ENCODE peak calls at places on chromosomes 13 and 19, in four cellular contexts. F is HepG2, H is GM12878, L is K562. X is an unnamed sample.

GRCh38 chr19:52896431-52897148 is 845 bp downstream of the ZNF320 start:
- DNase-seq in F (no peak), H (no peak), L (peak), X (peak)

GRCh38 chr13:30194906-30195305 is 112.4 kb downstream of the KATNAL1 start:
- DNase-seq in F (no peak), H (no peak), L (no peak), X (no peak)

GRCh38 chr19:51573331-51573730 is 2.2 kb downstream of the ZNF175 start:
- DNase-seq in F (no peak), H (no peak), L (no peak), X (no peak)

GRCh38 chr19:13978306-13978705 is 26.0 kb downstream of the DCAF15 start:
- DNase-seq in F (no peak), H (no peak), L (peak), X (no peak)

GRCh38 chr19:10419646-10420443 is 493 bp upstream of the PDE4A start:
- DNase-seq in F (no peak), H (no peak), L (peak), X (peak)

GRCh38 chr19:41957161-41957837 is 1.8 kb downstream of the RABAC1 start:
- DNase-seq in F (no peak), H (no peak), L (no peak), X (no peak)

GRCh38 chr19:7552781-7553180 is 17.3 kb downstream of the PNPLA6 start:
- DNase-seq in F (no peak), H (no peak), L (no peak), X (no peak)

GRCh38 chr19:1168877-1169791 is 4.9 kb downstream of the SBNO2 start:
- DNase-seq in F (peak), H (no peak), L (no peak), X (no peak)

GRCh38 chr19:17584132-17584531 is 28.7 kb downstream of the COLGALT1 start:
- DNase-seq in F (no peak), H (no peak), L (no peak), X (no peak)

GRCh38 chr13:40801255-40802217 is 12.1 kb downstream of the SLC25A15 start:
- DNase-seq in F (peak), H (no peak), L (no peak), X (no peak)

GRCh38 chr13:59677966-59678814 is 485.5 kb downstream of the DIAPH3 start:
- DNase-seq in F (peak), H (no peak), L (peak), X (peak)

GRCh38 chr19:7904074-7905020 is 670 bp downstream of the MAP2K7 start:
- DNase-seq in F (no peak), H (no peak), L (peak), X (no peak)

GRCh38 chr13:45055198-45055901 is 65.0 kb upstream of the GTF2F2 start:
- DNase-seq in F (no peak), H (peak), L (no peak), X (no peak)

GRCh38 chr13:39209731-39210633 is 171.7 kb downstream of the NHLRC3 start:
- DNase-seq in F (no peak), H (no peak), L (no peak), X (no peak)

GRCh38 chr19:36149673-36150406 is 2.4 kb downstream of the COX7A1 start:
- DNase-seq in F (no peak), H (no peak), L (no peak), X (no peak)

GRCh38 chr13:33722216-33722900 is 95.6 kb upstream of the RFC3 start:
- DNase-seq in F (no peak), H (no peak), L (no peak), X (no peak)

GRCh38 chr19:36212895-36213294 is 1.6 kb downstream of the ZNF565 start:
- DNase-seq in F (no peak), H (no peak), L (no peak), X (no peak)

GRCh38 chr19:52700673-52701072 is 34.2 kb downstream of the ZNF611 start:
- DNase-seq in F (peak), H (no peak), L (no peak), X (no peak)

GRCh38 chr13:51222510-51223283 is 499 bp downstream of the FAM124A start:
- DNase-seq in F (no peak), H (no peak), L (no peak), X (peak)

GRCh38 chr19:33376423-33376822 is 2.9 kb downstream of the CEBPG start:
- DNase-seq in F (peak), H (no peak), L (no peak), X (no peak)

GRCh38 chr13:76884167-76884566 is 2.0 kb downstream of the KCTD12 start:
- DNase-seq in F (no peak), H (no peak), L (no peak), X (peak)

GRCh38 chr13:72850959-72851677 is 69.2 kb downstream of the PIBF1 start:
- DNase-seq in F (no peak), H (no peak), L (no peak), X (no peak)

GRCh38 chr19:51142119-51142518 is at the start of gene SIGLEC7:
- DNase-seq in F (no peak), H (no peak), L (no peak), X (no peak)

GRCh38 chr19:40204381-40204780 is 13.2 kb downstream of the MAP3K10 start:
- DNase-seq in F (no peak), H (no peak), L (no peak), X (no peak)

GRCh38 chr13:34942732-34943674 is 933 bp downstream of the NBEA start:
- DNase-seq in F (no peak), H (no peak), L (no peak), X (peak)

GRCh38 chr19:45468159-45468651 is 409 bp downstream of the FOSB start:
- DNase-seq in F (no peak), H (no peak), L (no peak), X (no peak)

GRCh38 chr19:55493052-55493649 is 4.9 kb downstream of the SSC5D start:
- DNase-seq in F (no peak), H (no peak), L (no peak), X (no peak)

GRCh38 chr19:48274173-48274572 is 4.3 kb downstream of the ZNF114 start:
- DNase-seq in F (no peak), H (no peak), L (no peak), X (no peak)

GRCh38 chr19:19615086-19615485 is 3.4 kb downstream of the PBX4 start:
- DNase-seq in F (no peak), H (no peak), L (no peak), X (no peak)

GRCh38 chr19:32658075-32658474 is 16.9 kb downstream of the ANKRD27 start:
- DNase-seq in F (no peak), H (no peak), L (no peak), X (no peak)

GRCh38 chr13:100542546-100543156 is 45.9 kb downstream of the GGACT start:
- DNase-seq in F (peak), H (peak), L (no peak), X (peak)

GRCh38 chr13:105144020-105144419 is 1391.4 kb downstream of the EFNB2 start:
- DNase-seq in F (no peak), H (no peak), L (no peak), X (no peak)

GRCh38 chr19:41324921-41325639 is 15.1 kb downstream of the CCDC97 start:
- DNase-seq in F (peak), H (no peak), L (peak), X (no peak)

GRCh38 chr13:42266464-42266863 is 5.5 kb upstream of the AKAP11 start:
- DNase-seq in F (no peak), H (no peak), L (no peak), X (no peak)

GRCh38 chr19:2556221-2557092 is 80.5 kb downstream of the GADD45B start:
- DNase-seq in F (no peak), H (no peak), L (no peak), X (no peak)

DNA sequence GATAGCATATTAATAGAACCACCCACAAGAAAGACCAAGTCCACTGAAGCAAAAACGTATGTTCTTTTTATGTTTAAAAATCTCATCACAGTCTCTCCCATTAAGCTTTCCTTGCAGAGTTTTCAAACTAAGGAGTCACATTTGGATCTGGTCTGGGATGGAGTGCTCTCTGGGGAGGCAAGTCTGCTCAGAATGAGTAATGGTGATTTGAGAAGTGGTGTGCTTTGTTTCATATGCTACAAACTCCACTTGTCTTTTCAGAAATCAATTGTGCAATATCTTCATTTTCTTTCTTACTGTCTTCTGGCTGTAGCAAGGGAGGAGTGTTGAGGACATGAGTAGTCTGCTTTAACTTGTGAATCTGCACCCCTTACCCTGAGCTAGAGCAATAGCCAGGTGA is 171.6 kb downstream of the GPC6 start:
- DNase-seq in F (no peak), H (no peak), L (no peak), X (no peak)
- TF ChIP-seq BHLHE40 in F (no peak), H (no peak), L (no peak), X (no peak)

GRCh38 chr13:98927954-98928927 is 49.6 kb downstream of the DOCK9 start:
- DNase-seq in F (peak), H (no peak), L (no peak), X (no peak)
- TF ChIP-seq FOXK2 in F (no peak), H (no peak), L (no peak), X (no peak)

GRCh38 chr19:12866416-12867119 is 14.7 kb downstream of the DNASE2 start:
- DNase-seq in F (no peak), H (no peak), L (peak), X (no peak)

GRCh38 chr19:12868540-12869112 is 12.6 kb downstream of the DNASE2 start:
- DNase-seq in F (no peak), H (no peak), L (peak), X (no peak)

GRCh38 chr19:12865746-12866415 is 15.4 kb downstream of the DNASE2 start:
- DNase-seq in F (no peak), H (no peak), L (no peak), X (no peak)

GRCh38 chr19:12864721-12865715 is 16.2 kb downstream of the DNASE2 start:
- DNase-seq in F (peak), H (no peak), L (no peak), X (no peak)

GRCh38 chr19:12867120-12868099 is 13.8 kb downstream of the DNASE2 start:
- DNase-seq in F (no peak), H (peak), L (peak), X (peak)
- TF ChIP-seq FOXM1 in F (no peak), H (no peak), L (no peak), X (no peak)

DNA sequence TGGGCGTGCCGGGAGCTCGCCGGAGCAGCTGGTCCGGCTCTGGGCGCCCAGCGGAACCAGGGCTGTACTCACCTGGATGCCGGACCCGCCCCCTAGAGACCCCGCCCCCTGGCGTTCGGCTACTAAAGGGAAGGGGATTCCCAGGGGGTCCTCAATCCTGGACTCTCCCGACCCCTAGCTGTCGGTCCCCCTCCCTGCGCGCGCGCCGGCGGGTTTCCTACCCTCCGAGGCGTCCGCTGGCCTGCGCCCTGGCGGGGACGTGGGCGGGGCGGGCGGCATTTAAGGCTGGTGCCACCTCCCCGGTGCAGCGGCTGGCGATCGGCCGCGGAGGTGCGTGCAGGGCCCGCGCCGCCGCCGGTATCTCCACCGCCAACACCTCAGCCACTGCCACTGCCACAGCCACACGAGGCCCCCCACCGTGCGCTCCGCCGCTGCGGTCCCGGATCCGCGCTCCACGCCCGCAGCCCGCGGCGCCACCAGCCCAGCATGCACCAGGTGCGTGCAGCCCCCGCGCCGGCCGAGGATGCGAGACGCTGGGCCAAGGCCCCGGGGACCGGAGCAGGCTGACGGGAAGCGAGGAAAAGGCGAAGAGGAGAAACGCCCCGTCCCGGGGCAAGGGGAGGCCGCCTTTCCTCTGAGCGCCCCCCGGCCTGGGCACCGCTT is at the start of gene ATP12A:
- DNase-seq in F (no peak), H (no peak), L (no peak), X (peak)
- TF ChIP-seq BHLHE40 in F (no peak), H (no peak), L (no peak), X (no peak)